ENCODE peak calls at places on chromosomes 6 and 20, in eight cellular contexts. M, Z, T, Q, H, I, L and U are unnamed samples.

GRCh38 chr6:162306616-162307015 is 420.9 kb downstream of the PRKN start:
- DNase-seq in M (no peak), Z (no peak), T (no peak), Q (no peak), H (no peak), I (no peak), L (no peak), U (no peak)

GRCh38 chr6:47536816-47537401 is 59.3 kb downstream of the CD2AP start:
- DNase-seq in M (no peak), Z (no peak), T (no peak), Q (no peak), H (no peak), I (no peak), L (no peak), U (no peak)

GRCh38 chr6:133805876-133806275 is 83.0 kb upstream of the TCF21 start:
- DNase-seq in M (no peak), Z (no peak), T (no peak), Q (no peak), H (no peak), I (no peak), L (no peak), U (no peak)

GRCh38 chr20:7113577-7114466 is 346.3 kb downstream of the BMP2 start:
- DNase-seq in M (peak), Z (no peak), T (peak), Q (no peak), H (peak), I (no peak), L (no peak), U (peak)

GRCh38 chr6:30359276-30359675 is 14.3 kb downstream of the RPP21 start:
- DNase-seq in M (no peak), Z (no peak), T (no peak), Q (no peak), H (no peak), I (no peak), L (no peak), U (no peak)

GRCh38 chr6:3513416-3513815 is 56.6 kb upstream of the SLC22A23 start:
- DNase-seq in M (no peak), Z (no peak), T (no peak), Q (no peak), H (no peak), I (no peak), L (no peak), U (no peak)

GRCh38 chr6:166446567-166447065 is 63.9 kb upstream of the MPC1 start:
- DNase-seq in M (no peak), Z (no peak), T (no peak), Q (no peak), H (no peak), I (no peak), L (no peak), U (no peak)

GRCh38 chr6:52975580-52975979 is 19.5 kb downstream of the GSTA4 start:
- DNase-seq in M (no peak), Z (no peak), T (peak), Q (no peak), H (no peak), I (no peak), L (no peak), U (no peak)

GRCh38 chr20:23245553-23246128 is 105.0 kb upstream of the NXT1 start:
- DNase-seq in M (peak), Z (no peak), T (peak), Q (no peak), H (peak), I (no peak), L (no peak), U (no peak)

GRCh38 chr20:51731771-51732453 is 36.3 kb downstream of the ATP9A start:
- DNase-seq in M (peak), Z (no peak), T (peak), Q (no peak), H (no peak), I (no peak), L (peak), U (no peak)

GRCh38 chr20:43744121-43744520 is 17.3 kb upstream of the GTSF1L start:
- DNase-seq in M (no peak), Z (no peak), T (no peak), Q (no peak), H (no peak), I (no peak), L (no peak), U (no peak)

GRCh38 chr20:53652859-53653520 is 59.4 kb upstream of the ZNF217 start:
- DNase-seq in M (no peak), Z (no peak), T (peak), Q (no peak), H (peak), I (no peak), L (no peak), U (no peak)

GRCh38 chr20:50691585-50692552 is 527 bp upstream of the RIPOR3 start:
- DNase-seq in M (peak), Z (no peak), T (peak), Q (peak), H (no peak), I (no peak), L (no peak), U (no peak)

GRCh38 chr6:34757687-34758274 is 476 bp downstream of the SNRPC start:
- DNase-seq in M (no peak), Z (no peak), T (no peak), Q (no peak), H (no peak), I (no peak), L (no peak), U (no peak)

GRCh38 chr6:148700713-148701392 is 46.0 kb upstream of the UST start:
- DNase-seq in M (peak), Z (no peak), T (peak), Q (peak), H (no peak), I (no peak), L (no peak), U (no peak)